ENCODE peak calls at places on chromosome X, in seven cellular contexts. M is right cardiac atrium, I is mesenchymal stem cell, V is ovary, T is GM23338, R is PC-3, Y is neuronal stem cell. U is an unnamed sample. For H3K4me1, the result is how much of the 10 kb centered on the place peaks cover.

GRCh38 chrX:119826399-119826959 is 26.3 kb downstream of the UPF3B start:
- DNase-seq in M (no peak), I (peak), V (no peak), T (peak), R (peak), Y (no peak), U (no peak)

GRCh38 chrX:102067966-102068723 is 57.3 kb upstream of the TCEAL2 start:
- DNase-seq in M (no peak), I (peak), V (no peak), T (peak), R (peak), Y (no peak), U (peak)

GRCh38 chrX:106802063-106802387 is 448 bp upstream of the TBC1D8B start:
- DNase-seq in M (no peak), I (no peak), V (no peak), T (peak), R (no peak), Y (peak), U (no peak)

GRCh38 chrX:11886745-11887144 is 128.7 kb downstream of the MSL3 start:
- DNase-seq in M (no peak), I (no peak), V (no peak), T (no peak), R (peak), Y (no peak), U (no peak)

GRCh38 chrX:139739138-139739537 is 31.2 kb upstream of the MCF2 start:
- DNase-seq in M (no peak), I (peak), V (no peak), T (no peak), R (peak), Y (no peak), U (no peak)

GRCh38 chrX:103343105-103343504 is 13.1 kb downstream of the TCEAL7 start:
- DNase-seq in M (no peak), I (peak), V (peak), T (peak), R (peak), Y (no peak), U (peak)

GRCh38 chrX:21725498-21725897 is 32.4 kb downstream of the SMPX start:
- DNase-seq in M (no peak), I (peak), V (no peak), T (peak), R (peak), Y (no peak), U (peak)

GRCh38 chrX:7170903-7171302 is 22.9 kb upstream of the PUDP start:
- DNase-seq in M (no peak), I (peak), V (no peak), T (peak), R (peak), Y (no peak), U (peak)

GRCh38 chrX:120305531-120306145 is 5.6 kb downstream of the TMEM255A start:
- DNase-seq in M (no peak), I (no peak), V (no peak), T (peak), R (peak), Y (no peak), U (peak)

GRCh38 chrX:135536883-135537282 is 16.4 kb downstream of the INTS6L start:
- DNase-seq in M (no peak), I (no peak), V (no peak), T (no peak), R (no peak), Y (no peak), U (no peak)

GRCh38 chrX:44506688-44507087 is 36.0 kb downstream of the FUNDC1 start:
- DNase-seq in M (no peak), I (no peak), V (no peak), T (peak), R (no peak), Y (no peak), U (peak)

GRCh38 chrX:39174761-39175417 is 373.6 kb downstream of the MID1IP1 start:
- DNase-seq in M (no peak), I (no peak), V (peak), T (no peak), R (peak), Y (no peak), U (no peak)

GRCh38 chrX:12447448-12448154 is 309.3 kb downstream of the FRMPD4 start:
- DNase-seq in M (no peak), I (peak), V (no peak), T (no peak), R (peak), Y (no peak), U (no peak)

GRCh38 chrX:37420756-37421155 is 71.6 kb downstream of the PRRG1 start:
- DNase-seq in M (no peak), I (no peak), V (no peak), T (no peak), R (no peak), Y (no peak), U (no peak)

GRCh38 chrX:85444613-85445012 is 65.1 kb upstream of the POF1B start:
- DNase-seq in M (no peak), I (no peak), V (no peak), T (no peak), R (no peak), Y (no peak), U (no peak)

GRCh38 chrX:140057001-140057411 is 91.7 kb upstream of the CXorf66 start:
- DNase-seq in M (peak), I (peak), V (peak), T (peak), R (peak), Y (peak), U (peak)

GRCh38 chrX:139194571-139195280 is 335.8 kb upstream of the F9 start:
- DNase-seq in M (peak), I (no peak), V (peak), T (peak), R (peak), Y (no peak), U (no peak)

GRCh38 chrX:115333446-115333845 is 43.9 kb downstream of the LUZP4 start:
- DNase-seq in M (no peak), I (peak), V (no peak), T (no peak), R (no peak), Y (no peak), U (no peak)

GRCh38 chrX:141375011-141375730 is 132.9 kb upstream of the SPANXC start:
- DNase-seq in M (no peak), I (no peak), V (no peak), T (no peak), R (no peak), Y (no peak), U (no peak)

GRCh38 chrX:41889317-41890025 is 33.9 kb downstream of the CASK start:
- DNase-seq in M (no peak), I (peak), V (no peak), T (no peak), R (peak), Y (no peak), U (no peak)

GRCh38 chrX:10115082-10115481 is 41.7 kb upstream of the CLCN4 start:
- DNase-seq in M (no peak), I (no peak), V (no peak), T (no peak), R (no peak), Y (no peak), U (no peak)

GRCh38 chrX:100995469-100995868 is 26.0 kb downstream of the ARL13A start:
- DNase-seq in M (no peak), I (peak), V (no peak), T (no peak), R (peak), Y (no peak), U (peak)

GRCh38 chrX:53831662-53832635 is 145.4 kb upstream of the HUWE1 start:
- DNase-seq in M (no peak), I (peak), V (no peak), T (peak), R (peak), Y (peak), U (peak)

GRCh38 chrX:8738588-8739189 is 6.8 kb upstream of the ANOS1 start:
- DNase-seq in M (peak), I (peak), V (peak), T (peak), R (peak), Y (no peak), U (peak)

GRCh38 chrX:139691843-139692505 is 16.0 kb downstream of the MCF2 start:
- DNase-seq in M (peak), I (no peak), V (peak), T (peak), R (no peak), Y (peak), U (no peak)

GRCh38 chrX:2703991-2704369 is 12.9 kb downstream of the CD99 start:
- DNase-seq in M (no peak), I (no peak), V (no peak), T (peak), R (no peak), Y (no peak), U (peak)
- H3K4me1 ChIP-seq in M (half or more), I (under half), V (under half), T (under half), R (under half), Y (under half), U (half or more)

GRCh38 chrX:72272868-72273267 is 4.2 kb downstream of the RPS4X start:
- DNase-seq in M (no peak), I (peak), V (no peak), T (no peak), R (peak), Y (no peak), U (no peak)

GRCh38 chrX:72273718-72274117 is 3.3 kb downstream of the RPS4X start:
- DNase-seq in M (no peak), I (no peak), V (no peak), T (no peak), R (no peak), Y (no peak), U (no peak)

GRCh38 chrX:72271091-72271490 is 6.0 kb downstream of the RPS4X start:
- DNase-seq in M (no peak), I (no peak), V (no peak), T (no peak), R (no peak), Y (no peak), U (no peak)

GRCh38 chrX:72270316-72270866 is 6.7 kb downstream of the RPS4X start:
- DNase-seq in M (no peak), I (no peak), V (no peak), T (no peak), R (peak), Y (no peak), U (no peak)

GRCh38 chrX:72271812-72272211 is 5.2 kb downstream of the RPS4X start:
- DNase-seq in M (no peak), I (no peak), V (no peak), T (no peak), R (no peak), Y (no peak), U (no peak)
- H3K4me1 ChIP-seq in M (under half), I (under half), V (under half), T (under half), R (half or more), Y (under half), U (under half)

GRCh38 chrX:132443736-132444135 is 45.1 kb downstream of the MBNL3 start:
- DNase-seq in M (no peak), I (no peak), V (no peak), T (no peak), R (no peak), Y (no peak), U (no peak)
- H3K4me1 ChIP-seq in M (under half), I (under half), V (under half), T (under half), R (under half), Y (under half), U (under half)

GRCh38 chrX:147738260-147738659 is 173.5 kb upstream of the FMR1 start:
- DNase-seq in M (no peak), I (no peak), V (no peak), T (no peak), R (no peak), Y (no peak), U (no peak)

GRCh38 chrX:147735364-147735763 is 176.4 kb upstream of the FMR1 start:
- DNase-seq in M (no peak), I (no peak), V (no peak), T (peak), R (no peak), Y (no peak), U (no peak)

GRCh38 chrX:147737690-147738089 is 174.0 kb upstream of the FMR1 start:
- DNase-seq in M (no peak), I (no peak), V (no peak), T (no peak), R (no peak), Y (no peak), U (no peak)

GRCh38 chrX:147733369-147733768 is 178.3 kb upstream of the FMR1 start:
- DNase-seq in M (no peak), I (no peak), V (no peak), T (no peak), R (no peak), Y (no peak), U (no peak)

DNA sequence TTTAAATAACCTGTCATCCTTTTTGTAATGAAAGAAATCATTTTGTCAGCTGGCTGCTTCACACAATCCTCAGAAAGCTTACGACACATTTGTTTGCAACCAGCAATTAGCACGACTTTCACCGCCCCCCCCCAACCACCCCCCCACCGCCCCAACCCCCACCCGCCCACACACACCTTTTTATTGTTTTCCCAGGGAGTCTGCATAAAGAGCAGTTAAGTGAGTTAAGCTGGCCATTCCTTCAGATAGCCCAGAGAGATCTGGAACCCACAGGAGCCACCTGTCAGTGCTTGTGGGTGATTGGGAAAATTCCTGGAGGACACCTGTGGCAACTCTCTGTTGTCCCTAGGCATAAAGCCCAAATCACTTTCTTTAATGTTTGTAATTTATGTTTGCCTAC is 175.7 kb upstream of the FMR1 start:
- DNase-seq in M (no peak), I (no peak), V (no peak), T (peak), R (no peak), Y (no peak), U (no peak)
- H3K4me1 ChIP-seq in M (under half), I (under half), V (under half), T (under half), R (under half), Y (under half), U (under half)

GRCh38 chrX:16002185-16002584 is 121.2 kb upstream of the GRPR start:
- DNase-seq in M (no peak), I (no peak), V (no peak), T (peak), R (peak), Y (no peak), U (peak)

DNA sequence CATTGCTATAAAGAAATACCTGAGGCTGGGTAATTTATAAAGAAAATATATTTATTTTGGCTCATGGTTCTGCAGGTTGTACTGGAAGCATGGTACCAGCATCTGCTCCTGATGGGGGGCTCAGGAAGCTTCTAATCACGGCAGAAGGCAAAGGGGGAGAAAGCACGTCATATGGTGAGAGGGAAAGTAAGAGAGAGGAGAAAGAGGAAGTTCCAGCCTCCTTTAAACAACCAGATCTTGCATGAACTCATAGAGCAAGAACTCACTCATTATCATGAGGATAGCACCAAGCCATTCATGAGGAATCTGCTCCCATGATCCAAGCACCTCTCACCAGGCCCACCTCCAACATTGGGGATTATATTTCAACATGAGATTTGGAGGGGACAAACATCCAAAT is 125.0 kb upstream of the GRPR start:
- DNase-seq in M (no peak), I (no peak), V (no peak), T (no peak), R (no peak), Y (no peak), U (no peak)
- H3K4me1 ChIP-seq in M (under half), I (under half), V (under half), T (under half), R (under half), Y (under half), U (under half)

GRCh38 chrX:132030264-132030663 is 7.2 kb downstream of the STK26 start:
- DNase-seq in M (no peak), I (no peak), V (no peak), T (no peak), R (no peak), Y (no peak), U (no peak)
- H3K4me1 ChIP-seq in M (under half), I (under half), V (under half), T (under half), R (under half), Y (under half), U (under half)